ENCODE peak calls at places on chromosomes 4 and X, in six cellular contexts. One of them, this sample, is unnamed.

GRCh38 chr4:52716364-52717151 is 34.7 kb downstream of the ERVMER34-1 start:
- DNase-seq in Panc1: no peak
- DNase-seq in endodermal cell: no peak
- DNase-seq in mammary epithelial cell: no peak
- DNase-seq in upper lobe of right lung: no peak
- DNase-seq in A673: no peak
- DNase-seq in this sample: no peak

GRCh38 chr4:184322328-184323025 is 104.8 kb upstream of the ENPP6 start:
- DNase-seq in endodermal cell: no peak
- DNase-seq in A673: no peak
- DNase-seq in upper lobe of right lung: no peak
- DNase-seq in Panc1: no peak
- DNase-seq in mammary epithelial cell: peak; percentile 70
- DNase-seq in this sample: no peak

GRCh38 chrX:29617276-29617675 is 598.1 kb upstream of the MAGEB2 start:
- DNase-seq in A673: peak; percentile 38
- DNase-seq in upper lobe of right lung: no peak
- DNase-seq in Panc1: no peak
- DNase-seq in endodermal cell: no peak
- DNase-seq in mammary epithelial cell: peak; percentile 6
- DNase-seq in this sample: peak; percentile 7

GRCh38 chr4:165318982-165319381 is 8.5 kb upstream of the MSMO1 start:
- DNase-seq in mammary epithelial cell: no peak
- DNase-seq in A673: peak; percentile 18
- DNase-seq in Panc1: no peak
- DNase-seq in upper lobe of right lung: no peak
- DNase-seq in endodermal cell: no peak
- DNase-seq in this sample: no peak

GRCh38 chrX:39174761-39175417 is 373.6 kb downstream of the MID1IP1 start:
- DNase-seq in upper lobe of right lung: no peak
- DNase-seq in A673: no peak
- DNase-seq in mammary epithelial cell: no peak
- DNase-seq in Panc1: no peak
- DNase-seq in endodermal cell: no peak
- DNase-seq in this sample: no peak

GRCh38 chr4:87030606-87031441 is 96.0 kb downstream of the AFF1 start:
- DNase-seq in A673: peak; percentile 37
- DNase-seq in upper lobe of right lung: no peak
- DNase-seq in endodermal cell: peak; percentile 75
- DNase-seq in Panc1: no peak
- DNase-seq in mammary epithelial cell: no peak
- DNase-seq in this sample: no peak

GRCh38 chrX:129996120-129996519 is 13.7 kb downstream of the BCORL1 start:
- DNase-seq in endodermal cell: no peak
- DNase-seq in A673: peak; percentile 32
- DNase-seq in Panc1: no peak
- DNase-seq in upper lobe of right lung: no peak
- DNase-seq in mammary epithelial cell: peak; percentile 13
- DNase-seq in this sample: no peak

GRCh38 chr4:38829237-38829636 is 24.6 kb upstream of the TLR1 start:
- DNase-seq in endodermal cell: no peak
- DNase-seq in A673: no peak
- DNase-seq in Panc1: no peak
- DNase-seq in upper lobe of right lung: no peak
- DNase-seq in mammary epithelial cell: no peak
- DNase-seq in this sample: no peak

GRCh38 chrX:79270401-79270800 is 96.7 kb downstream of the ITM2A start:
- DNase-seq in A673: peak; percentile 92
- DNase-seq in Panc1: peak; percentile 4
- DNase-seq in upper lobe of right lung: no peak
- DNase-seq in mammary epithelial cell: no peak
- DNase-seq in endodermal cell: peak; percentile 73
- DNase-seq in this sample: peak; percentile 1

GRCh38 chrX:18707442-18708049 is at the start of gene PPEF1:
- DNase-seq in Panc1: no peak
- DNase-seq in endodermal cell: no peak
- DNase-seq in upper lobe of right lung: no peak
- DNase-seq in mammary epithelial cell: no peak
- DNase-seq in A673: peak; percentile 58
- DNase-seq in this sample: no peak

GRCh38 chr4:112170451-112170993 is 25.3 kb downstream of the FAM241A start:
- DNase-seq in endodermal cell: no peak
- DNase-seq in A673: peak; percentile 42
- DNase-seq in mammary epithelial cell: peak; percentile 87
- DNase-seq in upper lobe of right lung: no peak
- DNase-seq in Panc1: peak; percentile 66
- DNase-seq in this sample: peak; percentile 74

GRCh38 chrX:46547857-46548256 is 2.6 kb upstream of the ZNF674 start:
- DNase-seq in A673: no peak
- DNase-seq in Panc1: no peak
- DNase-seq in upper lobe of right lung: no peak
- DNase-seq in endodermal cell: no peak
- DNase-seq in mammary epithelial cell: peak; percentile 52
- DNase-seq in this sample: peak; percentile 56

GRCh38 chr4:186724861-186725419 is 1.3 kb upstream of the FAT1 start:
- DNase-seq in endodermal cell: peak; percentile 69
- DNase-seq in Panc1: no peak
- DNase-seq in upper lobe of right lung: no peak
- DNase-seq in mammary epithelial cell: peak; percentile 45
- DNase-seq in A673: peak; percentile 52
- DNase-seq in this sample: no peak

GRCh38 chr4:80043534-80043933 is 29.5 kb downstream of the ANTXR2 start:
- DNase-seq in Panc1: no peak
- DNase-seq in upper lobe of right lung: no peak
- DNase-seq in endodermal cell: no peak
- DNase-seq in mammary epithelial cell: no peak
- DNase-seq in A673: no peak
- DNase-seq in this sample: no peak

GRCh38 chr4:25552580-25553271 is 102.9 kb upstream of the SLC34A2 start:
- DNase-seq in mammary epithelial cell: no peak
- DNase-seq in Panc1: no peak
- DNase-seq in upper lobe of right lung: peak; percentile 86
- DNase-seq in A673: no peak
- DNase-seq in endodermal cell: peak; percentile 51
- DNase-seq in this sample: no peak

DNA sequence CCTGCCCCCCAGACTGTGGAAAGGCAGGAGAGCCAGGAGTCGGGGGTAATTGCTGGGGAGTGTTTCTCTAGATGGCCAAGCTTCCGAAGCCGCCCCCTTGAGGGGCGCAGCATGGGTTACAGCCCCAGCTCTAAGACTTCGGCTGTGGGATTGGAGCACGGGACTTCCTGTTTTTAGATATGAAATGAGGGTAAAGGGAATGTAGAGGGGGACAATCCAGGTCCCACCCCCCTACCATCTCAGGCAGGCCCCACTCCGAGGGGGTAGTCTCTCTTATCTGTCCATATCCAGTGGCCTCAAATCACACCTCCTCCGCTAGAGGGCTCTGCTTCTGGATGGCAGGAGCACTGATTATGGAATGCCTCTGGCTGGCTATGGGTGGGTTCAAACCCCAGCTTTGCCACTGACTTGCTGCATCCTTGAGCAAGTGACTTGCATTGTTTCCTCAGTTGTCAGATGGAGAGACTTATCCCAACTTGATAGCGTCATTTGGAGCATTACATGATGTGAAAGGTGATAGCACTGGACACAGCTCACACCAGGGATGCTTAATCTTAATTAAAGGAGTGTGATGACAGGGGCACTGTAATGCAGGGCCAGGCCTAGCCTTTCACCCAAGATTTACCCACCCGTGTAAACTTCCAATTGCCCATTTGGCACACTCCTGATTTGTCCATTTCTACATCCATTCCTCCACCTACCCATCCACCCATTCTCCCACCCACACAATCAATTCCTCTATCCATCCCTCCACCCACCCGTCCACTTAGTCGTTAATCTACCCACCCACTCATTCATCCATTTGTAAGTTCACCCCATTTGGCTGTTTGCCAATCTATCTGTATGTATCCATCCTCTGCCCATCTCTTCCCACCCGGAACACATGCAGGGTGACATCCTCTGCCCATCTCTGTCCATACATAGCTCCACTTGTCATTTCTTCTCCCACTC is 845 bp upstream of the KCND1 start:
- DNase-seq in endodermal cell: peak; percentile 83
- DNase-seq in Panc1: no peak
- DNase-seq in A673: peak; percentile 68
- DNase-seq in upper lobe of right lung: no peak
- DNase-seq in mammary epithelial cell: no peak
- DNase-seq in this sample: no peak
- TF ChIP-seq CTCF in endodermal cell: peak; percentile 76
- TF ChIP-seq CTCF in Panc1: peak; percentile 88
- TF ChIP-seq CTCF in A673: peak; percentile 71
- TF ChIP-seq CTCF in upper lobe of right lung: peak; percentile 51
- TF ChIP-seq CTCF in mammary epithelial cell: peak; percentile 60
- TF ChIP-seq CTCF in this sample: peak; percentile 62

GRCh38 chrX:131778269-131779218 is 234.7 kb downstream of the OR13H1 start:
- DNase-seq in Panc1: no peak
- DNase-seq in A673: peak; percentile 84
- DNase-seq in endodermal cell: no peak
- DNase-seq in upper lobe of right lung: no peak
- DNase-seq in mammary epithelial cell: peak; percentile 70
- DNase-seq in this sample: no peak
- H3K4me3 ChIP-seq in Panc1: peak overlapping the region; percentile 57
- H3K4me3 ChIP-seq in A673: peak overlapping the region; percentile 26
- H3K4me3 ChIP-seq in endodermal cell: no peak overlapping the region
- H3K4me3 ChIP-seq in upper lobe of right lung: no peak overlapping the region
- H3K4me3 ChIP-seq in mammary epithelial cell: peak overlapping the region; percentile 50
- H3K4me3 ChIP-seq in this sample: no peak overlapping the region

GRCh38 chr4:162972661-162973202 is 194.0 kb downstream of the NAF1 start:
- DNase-seq in mammary epithelial cell: no peak
- DNase-seq in A673: no peak
- DNase-seq in endodermal cell: no peak
- DNase-seq in upper lobe of right lung: no peak
- DNase-seq in Panc1: no peak
- DNase-seq in this sample: no peak
- TF ChIP-seq CTCF in mammary epithelial cell: no peak
- TF ChIP-seq CTCF in A673: no peak
- TF ChIP-seq CTCF in endodermal cell: no peak
- TF ChIP-seq CTCF in upper lobe of right lung: no peak
- TF ChIP-seq CTCF in Panc1: no peak
- TF ChIP-seq CTCF in this sample: no peak

GRCh38 chrX:1449581-1450149 is 3.0 kb downstream of the ASMTL start:
- DNase-seq in Panc1: no peak
- DNase-seq in A673: no peak
- DNase-seq in endodermal cell: peak; percentile 22
- DNase-seq in mammary epithelial cell: no peak
- DNase-seq in upper lobe of right lung: no peak
- DNase-seq in this sample: no peak

GRCh38 chrX:1450381-1451161 is 2.1 kb downstream of the ASMTL start:
- DNase-seq in endodermal cell: peak; percentile 32
- DNase-seq in Panc1: no peak
- DNase-seq in mammary epithelial cell: no peak
- DNase-seq in A673: no peak
- DNase-seq in upper lobe of right lung: peak; percentile 38
- DNase-seq in this sample: no peak

GRCh38 chrX:1451251-1451675 is 1.4 kb downstream of the ASMTL start:
- DNase-seq in upper lobe of right lung: peak; percentile 44
- DNase-seq in Panc1: no peak
- DNase-seq in endodermal cell: no peak
- DNase-seq in A673: no peak
- DNase-seq in mammary epithelial cell: no peak
- DNase-seq in this sample: no peak

GRCh38 chrX:1451676-1452496 is 823 bp downstream of the ASMTL start:
- DNase-seq in endodermal cell: peak; percentile 46
- DNase-seq in A673: no peak
- DNase-seq in mammary epithelial cell: no peak
- DNase-seq in Panc1: no peak
- DNase-seq in upper lobe of right lung: peak; percentile 64
- DNase-seq in this sample: no peak

DNA sequence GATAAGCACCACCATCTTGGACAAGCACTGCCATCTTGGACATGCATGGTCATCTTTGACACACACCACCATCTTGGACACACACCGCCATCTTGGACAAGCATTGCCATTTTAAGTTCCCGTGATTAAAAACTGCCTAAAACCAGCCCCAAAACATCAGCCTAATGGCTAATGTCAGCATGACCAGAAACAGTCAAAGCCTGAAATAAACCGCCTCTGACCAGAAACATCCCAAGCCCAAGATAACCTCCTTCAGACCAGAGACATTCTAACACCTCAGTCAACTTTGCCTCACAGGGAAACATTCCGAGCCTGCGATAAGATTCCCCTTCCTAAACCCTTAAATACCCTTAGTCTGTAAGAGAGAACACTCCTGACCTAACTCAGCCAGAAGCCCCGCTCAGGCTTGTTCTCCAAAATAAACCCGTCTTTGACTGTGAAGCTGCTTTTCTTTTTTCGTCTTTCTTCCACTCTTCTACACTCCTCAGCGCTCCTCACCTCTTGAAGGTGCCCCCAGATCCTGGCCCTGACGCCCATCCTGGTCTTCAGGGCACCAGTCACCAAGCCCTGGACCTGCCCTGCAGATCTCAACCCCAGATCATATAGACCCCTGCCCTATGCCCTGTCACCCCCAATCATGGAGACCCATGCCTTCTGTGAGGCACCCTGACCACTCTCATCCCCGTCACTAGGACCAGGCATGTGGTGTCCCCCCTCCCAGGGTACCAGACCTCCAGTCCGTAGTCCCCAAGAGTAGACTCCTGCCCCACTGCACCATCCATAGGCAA is 3.7 kb downstream of the ASMTL start:
- DNase-seq in endodermal cell: peak; percentile 9
- DNase-seq in mammary epithelial cell: no peak
- DNase-seq in Panc1: no peak
- DNase-seq in A673: no peak
- DNase-seq in upper lobe of right lung: peak; percentile 18
- DNase-seq in this sample: no peak
- H3K4me3 ChIP-seq in endodermal cell: peak overlapping the region; percentile 44
- H3K4me3 ChIP-seq in mammary epithelial cell: no peak overlapping the region
- H3K4me3 ChIP-seq in Panc1: no peak overlapping the region
- H3K4me3 ChIP-seq in A673: no peak overlapping the region
- H3K4me3 ChIP-seq in upper lobe of right lung: no peak overlapping the region
- H3K4me3 ChIP-seq in this sample: no peak overlapping the region

GRCh38 chr4:153295131-153295755 is 49.2 kb upstream of the MND1 start:
- DNase-seq in Panc1: no peak
- DNase-seq in mammary epithelial cell: peak; percentile 58
- DNase-seq in upper lobe of right lung: no peak
- DNase-seq in endodermal cell: no peak
- DNase-seq in A673: no peak
- DNase-seq in this sample: no peak
- TF ChIP-seq CTCF in Panc1: no peak
- TF ChIP-seq CTCF in mammary epithelial cell: peak; percentile 49
- TF ChIP-seq CTCF in upper lobe of right lung: no peak
- TF ChIP-seq CTCF in endodermal cell: no peak
- TF ChIP-seq CTCF in A673: no peak
- TF ChIP-seq CTCF in this sample: peak; percentile 9

DNA sequence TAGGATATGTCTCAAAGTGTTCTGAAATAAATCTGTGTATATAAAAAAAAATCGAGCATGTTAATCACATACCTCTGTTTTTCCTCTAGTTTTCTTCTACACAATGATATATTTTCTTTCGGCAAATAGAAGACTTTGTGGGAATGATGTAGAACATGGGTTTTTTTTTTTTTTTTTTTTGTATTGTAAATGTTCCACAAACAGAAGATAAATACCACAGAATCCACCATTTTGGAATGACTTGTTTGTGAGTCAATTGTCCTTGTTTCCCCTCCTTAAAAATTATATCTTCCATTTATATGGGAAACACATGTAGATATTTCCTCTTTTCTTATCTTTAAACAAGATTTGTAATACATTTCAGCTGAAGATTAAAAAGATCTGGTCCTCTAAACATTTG is 304.5 kb downstream of the SPRY1 start:
- DNase-seq in upper lobe of right lung: no peak
- DNase-seq in A673: no peak
- DNase-seq in mammary epithelial cell: no peak
- DNase-seq in Panc1: no peak
- DNase-seq in endodermal cell: no peak
- DNase-seq in this sample: no peak
- H3K4me3 ChIP-seq in upper lobe of right lung: no peak overlapping the region
- H3K4me3 ChIP-seq in A673: no peak overlapping the region
- H3K4me3 ChIP-seq in mammary epithelial cell: no peak overlapping the region
- H3K4me3 ChIP-seq in Panc1: no peak overlapping the region
- H3K4me3 ChIP-seq in endodermal cell: no peak overlapping the region
- H3K4me3 ChIP-seq in this sample: no peak overlapping the region

This sample was measured in epithelial cell of proximal tubule.